ENCODE peak calls at places on chromosomes 1 and 21, in eight cellular contexts. One of them, this sample, is unnamed. For H3K27me3, the result is how much of the 10 kb centered on the place peaks cover.

GRCh38 chr21:25005388-25005787 is 601.9 kb downstream of the MRPL39 start:
- DNase-seq in heart right ventricle: no peak
- DNase-seq in neuronal stem cell: no peak
- DNase-seq in breast epithelium: no peak
- DNase-seq in hepatocyte: no peak
- DNase-seq in AG04450: no peak
- DNase-seq in cardiac muscle cell: no peak
- DNase-seq in CD8-positive, alpha-beta memory T cell: no peak
- DNase-seq in this sample: no peak

GRCh38 chr1:55823521-55824296 is 608.5 kb upstream of the USP24 start:
- DNase-seq in heart right ventricle: no peak
- DNase-seq in cardiac muscle cell: no peak
- DNase-seq in CD8-positive, alpha-beta memory T cell: no peak
- DNase-seq in hepatocyte: no peak
- DNase-seq in breast epithelium: no peak
- DNase-seq in AG04450: no peak
- DNase-seq in neuronal stem cell: no peak
- DNase-seq in this sample: no peak

GRCh38 chr1:154583691-154584212 is 16.2 kb downstream of the CHRNB2 start:
- DNase-seq in breast epithelium: no peak
- DNase-seq in heart right ventricle: no peak
- DNase-seq in AG04450: no peak
- DNase-seq in neuronal stem cell: no peak
- DNase-seq in hepatocyte: peak
- DNase-seq in CD8-positive, alpha-beta memory T cell: no peak
- DNase-seq in cardiac muscle cell: peak
- DNase-seq in this sample: no peak

GRCh38 chr1:9675393-9675792 is 23.9 kb downstream of the PIK3CD start:
- DNase-seq in cardiac muscle cell: no peak
- DNase-seq in breast epithelium: no peak
- DNase-seq in CD8-positive, alpha-beta memory T cell: no peak
- DNase-seq in heart right ventricle: no peak
- DNase-seq in AG04450: no peak
- DNase-seq in hepatocyte: no peak
- DNase-seq in neuronal stem cell: no peak
- DNase-seq in this sample: no peak

GRCh38 chr1:8373547-8374270 is 55.8 kb downstream of the SLC45A1 start:
- DNase-seq in AG04450: peak
- DNase-seq in neuronal stem cell: peak
- DNase-seq in hepatocyte: peak
- DNase-seq in heart right ventricle: peak
- DNase-seq in CD8-positive, alpha-beta memory T cell: no peak
- DNase-seq in breast epithelium: peak
- DNase-seq in cardiac muscle cell: peak
- DNase-seq in this sample: no peak

GRCh38 chr1:54046671-54047383 is 6.2 kb downstream of the TMEM59 start:
- DNase-seq in AG04450: no peak
- DNase-seq in heart right ventricle: no peak
- DNase-seq in breast epithelium: no peak
- DNase-seq in hepatocyte: no peak
- DNase-seq in CD8-positive, alpha-beta memory T cell: no peak
- DNase-seq in cardiac muscle cell: no peak
- DNase-seq in neuronal stem cell: no peak
- DNase-seq in this sample: no peak

GRCh38 chr1:244173765-244174164 is 122.7 kb downstream of the ZBTB18 start:
- DNase-seq in neuronal stem cell: no peak
- DNase-seq in heart right ventricle: no peak
- DNase-seq in breast epithelium: no peak
- DNase-seq in hepatocyte: no peak
- DNase-seq in AG04450: no peak
- DNase-seq in CD8-positive, alpha-beta memory T cell: no peak
- DNase-seq in cardiac muscle cell: no peak
- DNase-seq in this sample: no peak

GRCh38 chr1:245682638-245683376 is 528.0 kb downstream of the KIF26B start:
- DNase-seq in AG04450: no peak
- DNase-seq in hepatocyte: no peak
- DNase-seq in cardiac muscle cell: peak
- DNase-seq in CD8-positive, alpha-beta memory T cell: no peak
- DNase-seq in breast epithelium: no peak
- DNase-seq in heart right ventricle: peak
- DNase-seq in neuronal stem cell: no peak
- DNase-seq in this sample: peak

GRCh38 chr1:200423235-200423634 is 13.4 kb upstream of the ZNF281 start:
- DNase-seq in breast epithelium: no peak
- DNase-seq in CD8-positive, alpha-beta memory T cell: no peak
- DNase-seq in AG04450: no peak
- DNase-seq in hepatocyte: no peak
- DNase-seq in neuronal stem cell: no peak
- DNase-seq in cardiac muscle cell: no peak
- DNase-seq in heart right ventricle: no peak
- DNase-seq in this sample: no peak

GRCh38 chr1:88943221-88943620 is 49.2 kb downstream of the KYAT3 start:
- DNase-seq in heart right ventricle: no peak
- DNase-seq in neuronal stem cell: no peak
- DNase-seq in cardiac muscle cell: no peak
- DNase-seq in CD8-positive, alpha-beta memory T cell: no peak
- DNase-seq in AG04450: no peak
- DNase-seq in breast epithelium: no peak
- DNase-seq in hepatocyte: no peak
- DNase-seq in this sample: no peak

GRCh38 chr1:985126-985525 is 3.2 kb upstream of the PERM1 start:
- DNase-seq in neuronal stem cell: no peak
- DNase-seq in cardiac muscle cell: no peak
- DNase-seq in CD8-positive, alpha-beta memory T cell: no peak
- DNase-seq in breast epithelium: no peak
- DNase-seq in hepatocyte: no peak
- DNase-seq in AG04450: no peak
- DNase-seq in heart right ventricle: no peak
- DNase-seq in this sample: no peak

GRCh38 chr1:219430419-219430818 is 182.5 kb downstream of the ZC3H11B start:
- DNase-seq in cardiac muscle cell: no peak
- DNase-seq in CD8-positive, alpha-beta memory T cell: no peak
- DNase-seq in heart right ventricle: no peak
- DNase-seq in AG04450: no peak
- DNase-seq in neuronal stem cell: no peak
- DNase-seq in breast epithelium: no peak
- DNase-seq in hepatocyte: no peak
- DNase-seq in this sample: no peak

GRCh38 chr1:53349968-53350852 is 22.3 kb upstream of the LRP8 start:
- DNase-seq in cardiac muscle cell: no peak
- DNase-seq in hepatocyte: no peak
- DNase-seq in AG04450: no peak
- DNase-seq in breast epithelium: peak
- DNase-seq in heart right ventricle: no peak
- DNase-seq in neuronal stem cell: no peak
- DNase-seq in CD8-positive, alpha-beta memory T cell: no peak
- DNase-seq in this sample: no peak

GRCh38 chr1:200483491-200484143 is 73.8 kb upstream of the ZNF281 start:
- DNase-seq in heart right ventricle: no peak
- DNase-seq in CD8-positive, alpha-beta memory T cell: no peak
- DNase-seq in breast epithelium: no peak
- DNase-seq in cardiac muscle cell: peak
- DNase-seq in hepatocyte: peak
- DNase-seq in AG04450: peak
- DNase-seq in neuronal stem cell: no peak
- DNase-seq in this sample: peak

GRCh38 chr1:219798283-219799030 is 129.9 kb downstream of the SLC30A10 start:
- DNase-seq in heart right ventricle: no peak
- DNase-seq in neuronal stem cell: no peak
- DNase-seq in hepatocyte: no peak
- DNase-seq in CD8-positive, alpha-beta memory T cell: no peak
- DNase-seq in AG04450: no peak
- DNase-seq in breast epithelium: no peak
- DNase-seq in cardiac muscle cell: peak
- DNase-seq in this sample: no peak

GRCh38 chr1:207402744-207403143 is 51.4 kb upstream of the CR2 start:
- DNase-seq in heart right ventricle: no peak
- DNase-seq in neuronal stem cell: no peak
- DNase-seq in breast epithelium: no peak
- DNase-seq in AG04450: no peak
- DNase-seq in hepatocyte: no peak
- DNase-seq in CD8-positive, alpha-beta memory T cell: no peak
- DNase-seq in cardiac muscle cell: no peak
- DNase-seq in this sample: no peak

GRCh38 chr1:111599781-111600180 is 19.8 kb upstream of the RAP1A start:
- DNase-seq in cardiac muscle cell: no peak
- DNase-seq in CD8-positive, alpha-beta memory T cell: no peak
- DNase-seq in breast epithelium: no peak
- DNase-seq in heart right ventricle: no peak
- DNase-seq in neuronal stem cell: no peak
- DNase-seq in AG04450: no peak
- DNase-seq in hepatocyte: no peak
- DNase-seq in this sample: no peak

GRCh38 chr1:100557606-100557953 is 19.6 kb downstream of the GPR88 start:
- DNase-seq in CD8-positive, alpha-beta memory T cell: no peak
- DNase-seq in AG04450: no peak
- DNase-seq in cardiac muscle cell: no peak
- DNase-seq in hepatocyte: no peak
- DNase-seq in breast epithelium: no peak
- DNase-seq in heart right ventricle: no peak
- DNase-seq in neuronal stem cell: no peak
- DNase-seq in this sample: no peak

GRCh38 chr1:109426278-109427170 is at the start of gene PSMA5:
- DNase-seq in hepatocyte: peak
- DNase-seq in heart right ventricle: peak
- DNase-seq in CD8-positive, alpha-beta memory T cell: peak
- DNase-seq in cardiac muscle cell: peak
- DNase-seq in breast epithelium: peak
- DNase-seq in AG04450: peak
- DNase-seq in neuronal stem cell: peak
- DNase-seq in this sample: peak
- H3K4me3 ChIP-seq in hepatocyte: peak
- H3K4me3 ChIP-seq in heart right ventricle: peak
- H3K4me3 ChIP-seq in CD8-positive, alpha-beta memory T cell: peak
- H3K4me3 ChIP-seq in cardiac muscle cell: peak
- H3K4me3 ChIP-seq in breast epithelium: peak
- H3K4me3 ChIP-seq in AG04450: peak
- H3K4me3 ChIP-seq in neuronal stem cell: peak
- H3K4me3 ChIP-seq in this sample: peak

GRCh38 chr1:33819913-33820311 is 44.0 kb upstream of the HMGB4 start:
- DNase-seq in cardiac muscle cell: no peak
- DNase-seq in CD8-positive, alpha-beta memory T cell: no peak
- DNase-seq in neuronal stem cell: no peak
- DNase-seq in breast epithelium: no peak
- DNase-seq in hepatocyte: no peak
- DNase-seq in heart right ventricle: no peak
- DNase-seq in AG04450: no peak
- DNase-seq in this sample: peak
- H3K27me3 ChIP-seq in cardiac muscle cell: under half
- H3K27me3 ChIP-seq in CD8-positive, alpha-beta memory T cell: under half
- H3K27me3 ChIP-seq in neuronal stem cell: under half
- H3K27me3 ChIP-seq in breast epithelium: under half
- H3K27me3 ChIP-seq in hepatocyte: under half
- H3K27me3 ChIP-seq in heart right ventricle: under half
- H3K27me3 ChIP-seq in AG04450: under half
- H3K27me3 ChIP-seq in this sample: under half

DNA sequence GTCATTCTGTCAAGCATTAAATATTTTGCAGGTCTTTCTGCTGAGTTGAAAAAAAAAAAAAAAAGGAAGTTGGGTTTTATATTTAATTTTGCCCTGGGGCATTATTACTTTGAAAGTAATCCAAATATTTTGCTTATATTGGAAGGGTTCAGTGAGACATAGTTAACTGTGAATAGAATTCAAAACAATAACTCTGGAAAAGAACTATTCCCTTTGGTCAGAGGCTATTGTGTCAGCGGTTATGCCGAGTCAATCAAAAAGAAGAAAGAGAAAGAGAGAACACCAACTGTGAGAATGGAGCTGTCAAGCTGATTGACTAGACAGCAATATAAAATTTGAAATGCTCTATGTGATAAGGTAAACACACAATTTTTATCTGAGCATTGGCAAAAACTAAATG is 761.7 kb downstream of the ADGRL2 start:
- DNase-seq in neuronal stem cell: no peak
- DNase-seq in heart right ventricle: no peak
- DNase-seq in CD8-positive, alpha-beta memory T cell: no peak
- DNase-seq in AG04450: no peak
- DNase-seq in cardiac muscle cell: no peak
- DNase-seq in breast epithelium: no peak
- DNase-seq in hepatocyte: no peak
- DNase-seq in this sample: no peak
- H3K4me3 ChIP-seq in neuronal stem cell: no peak
- H3K4me3 ChIP-seq in heart right ventricle: no peak
- H3K4me3 ChIP-seq in CD8-positive, alpha-beta memory T cell: no peak
- H3K4me3 ChIP-seq in AG04450: no peak
- H3K4me3 ChIP-seq in cardiac muscle cell: no peak
- H3K4me3 ChIP-seq in breast epithelium: no peak
- H3K4me3 ChIP-seq in hepatocyte: no peak
- H3K4me3 ChIP-seq in this sample: no peak

GRCh38 chr1:6280761-6281451 is 20.0 kb upstream of the GPR153 start:
- DNase-seq in heart right ventricle: no peak
- DNase-seq in cardiac muscle cell: peak
- DNase-seq in AG04450: no peak
- DNase-seq in breast epithelium: no peak
- DNase-seq in neuronal stem cell: no peak
- DNase-seq in CD8-positive, alpha-beta memory T cell: no peak
- DNase-seq in hepatocyte: no peak
- DNase-seq in this sample: peak

GRCh38 chr1:6281511-6282402 is 20.9 kb upstream of the GPR153 start:
- DNase-seq in cardiac muscle cell: no peak
- DNase-seq in breast epithelium: no peak
- DNase-seq in neuronal stem cell: no peak
- DNase-seq in heart right ventricle: no peak
- DNase-seq in AG04450: no peak
- DNase-seq in hepatocyte: peak
- DNase-seq in CD8-positive, alpha-beta memory T cell: no peak
- DNase-seq in this sample: no peak

GRCh38 chr1:6285356-6285755 is 24.5 kb upstream of the GPR153 start:
- DNase-seq in AG04450: no peak
- DNase-seq in neuronal stem cell: no peak
- DNase-seq in breast epithelium: no peak
- DNase-seq in CD8-positive, alpha-beta memory T cell: no peak
- DNase-seq in cardiac muscle cell: no peak
- DNase-seq in heart right ventricle: no peak
- DNase-seq in hepatocyte: no peak
- DNase-seq in this sample: no peak

GRCh38 chr1:6279721-6280383 is 19.0 kb upstream of the GPR153 start:
- DNase-seq in heart right ventricle: no peak
- DNase-seq in CD8-positive, alpha-beta memory T cell: no peak
- DNase-seq in cardiac muscle cell: no peak
- DNase-seq in AG04450: no peak
- DNase-seq in breast epithelium: no peak
- DNase-seq in hepatocyte: no peak
- DNase-seq in neuronal stem cell: no peak
- DNase-seq in this sample: no peak

GRCh38 chr1:6282577-6283270 is 21.8 kb upstream of the GPR153 start:
- DNase-seq in heart right ventricle: no peak
- DNase-seq in hepatocyte: no peak
- DNase-seq in breast epithelium: no peak
- DNase-seq in CD8-positive, alpha-beta memory T cell: no peak
- DNase-seq in cardiac muscle cell: no peak
- DNase-seq in neuronal stem cell: no peak
- DNase-seq in AG04450: no peak
- DNase-seq in this sample: no peak
- H3K27me3 ChIP-seq in heart right ventricle: under half
- H3K27me3 ChIP-seq in hepatocyte: under half
- H3K27me3 ChIP-seq in breast epithelium: under half
- H3K27me3 ChIP-seq in CD8-positive, alpha-beta memory T cell: under half
- H3K27me3 ChIP-seq in cardiac muscle cell: under half
- H3K27me3 ChIP-seq in neuronal stem cell: under half
- H3K27me3 ChIP-seq in AG04450: under half
- H3K27me3 ChIP-seq in this sample: under half

This sample was measured in SK-N-SH.